ENCODE peak calls at places on chromosome 10, in four cellular contexts. One of them, this sample, is unnamed.

GRCh38 chr10:99426689-99427088 is 3.7 kb downstream of the GOT1 start:
- DNase-seq in uterus: no peak
- DNase-seq in heart left ventricle: no peak
- DNase-seq in lower leg skin: no peak
- DNase-seq in this sample: no peak

GRCh38 chr10:94205370-94205930 is 157.3 kb downstream of the NOC3L start:
- DNase-seq in uterus: no peak
- DNase-seq in lower leg skin: no peak
- DNase-seq in heart left ventricle: no peak
- DNase-seq in this sample: no peak

GRCh38 chr10:74738985-74739567 is 87.3 kb upstream of the KAT6B start:
- DNase-seq in lower leg skin: peak
- DNase-seq in uterus: no peak
- DNase-seq in heart left ventricle: no peak
- DNase-seq in this sample: no peak

GRCh38 chr10:89274928-89275327 is 23.4 kb upstream of the LIPA start:
- DNase-seq in lower leg skin: no peak
- DNase-seq in heart left ventricle: no peak
- DNase-seq in uterus: no peak
- DNase-seq in this sample: no peak

GRCh38 chr10:17214991-17215781 is 12.9 kb upstream of the VIM start:
- DNase-seq in uterus: no peak
- DNase-seq in heart left ventricle: no peak
- DNase-seq in lower leg skin: no peak
- DNase-seq in this sample: no peak

GRCh38 chr10:43284341-43284910 is 17.6 kb upstream of the RASGEF1A start:
- DNase-seq in heart left ventricle: no peak
- DNase-seq in lower leg skin: peak
- DNase-seq in uterus: no peak
- DNase-seq in this sample: no peak

GRCh38 chr10:13529714-13529973 is 830 bp upstream of the BEND7 start:
- DNase-seq in lower leg skin: no peak
- DNase-seq in heart left ventricle: no peak
- DNase-seq in uterus: no peak
- DNase-seq in this sample: no peak

GRCh38 chr10:71802235-71802634 is 28.9 kb upstream of the VSIR start:
- DNase-seq in lower leg skin: no peak
- DNase-seq in uterus: no peak
- DNase-seq in heart left ventricle: no peak
- DNase-seq in this sample: no peak

GRCh38 chr10:121678631-121679174 is 80.5 kb upstream of the FGFR2 start:
- DNase-seq in lower leg skin: no peak
- DNase-seq in uterus: no peak
- DNase-seq in heart left ventricle: no peak
- DNase-seq in this sample: no peak

GRCh38 chr10:132670546-132670945 is 115.4 kb downstream of the NKX6-2 start:
- DNase-seq in uterus: peak
- DNase-seq in heart left ventricle: peak
- DNase-seq in lower leg skin: peak
- DNase-seq in this sample: no peak

GRCh38 chr10:133306941-133307379 is 1.7 kb downstream of the TUBGCP2 start:
- DNase-seq in lower leg skin: no peak
- DNase-seq in heart left ventricle: no peak
- DNase-seq in uterus: no peak
- DNase-seq in this sample: no peak

GRCh38 chr10:13784067-13784466 is 197.3 kb downstream of the PRPF18 start:
- DNase-seq in heart left ventricle: no peak
- DNase-seq in lower leg skin: no peak
- DNase-seq in uterus: no peak
- DNase-seq in this sample: no peak

GRCh38 chr10:118045842-118046490 is 775 bp downstream of the RAB11FIP2 start:
- DNase-seq in uterus: peak
- DNase-seq in lower leg skin: peak
- DNase-seq in heart left ventricle: peak
- DNase-seq in this sample: no peak
- TF ChIP-seq CTCF in uterus: no peak
- TF ChIP-seq CTCF in lower leg skin: no peak
- TF ChIP-seq CTCF in heart left ventricle: no peak
- TF ChIP-seq CTCF in this sample: no peak

GRCh38 chr10:113736576-113736975 is 14.9 kb upstream of the PLEKHS1 start:
- DNase-seq in heart left ventricle: no peak
- DNase-seq in lower leg skin: no peak
- DNase-seq in uterus: no peak
- DNase-seq in this sample: no peak
- H3K4me3 ChIP-seq in heart left ventricle: no peak
- H3K4me3 ChIP-seq in lower leg skin: no peak
- H3K4me3 ChIP-seq in uterus: no peak
- H3K4me3 ChIP-seq in this sample: no peak

DNA sequence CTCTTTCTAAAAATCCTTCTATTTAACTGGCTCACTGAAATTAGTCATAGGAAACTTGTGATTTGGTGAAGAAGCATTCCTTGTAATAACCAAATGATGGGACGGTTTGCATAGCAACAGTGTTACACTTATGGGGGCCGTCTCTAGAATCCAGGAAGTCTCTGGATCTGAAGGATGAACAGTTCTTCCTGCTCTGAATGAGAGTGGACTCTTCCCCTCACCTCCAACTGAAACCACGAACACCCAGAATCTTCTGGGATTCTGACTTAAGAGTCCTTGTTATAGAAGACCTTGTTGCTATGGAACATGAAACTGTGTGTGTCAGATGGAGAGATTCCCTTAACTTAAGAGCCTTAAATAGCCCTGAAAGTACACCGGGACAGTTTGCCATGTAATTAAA is 23.2 kb downstream of the NOLC1 start:
- DNase-seq in lower leg skin: no peak
- DNase-seq in heart left ventricle: no peak
- DNase-seq in uterus: no peak
- DNase-seq in this sample: no peak
- TF ChIP-seq POLR2A in lower leg skin: no peak
- TF ChIP-seq POLR2A in heart left ventricle: no peak
- TF ChIP-seq POLR2A in uterus: no peak
- TF ChIP-seq POLR2A in this sample: no peak

DNA sequence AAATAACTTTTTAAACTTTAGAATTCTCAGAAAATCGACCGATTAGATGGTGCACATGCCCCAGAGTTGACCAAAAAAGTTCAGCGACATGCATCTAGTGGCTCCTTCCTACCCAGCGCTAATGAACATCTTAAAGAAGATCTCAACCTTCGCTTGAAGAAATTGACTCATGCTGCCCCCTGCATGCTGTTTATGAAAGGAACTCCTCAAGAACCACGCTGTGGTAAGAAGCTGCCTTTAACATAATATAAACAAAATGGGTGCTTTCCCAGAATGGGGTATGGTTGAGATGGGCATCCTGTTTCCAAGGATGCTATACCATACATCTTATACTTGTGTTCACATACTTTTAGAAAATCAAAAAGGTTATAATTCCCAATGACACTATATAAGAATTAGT is 24.6 kb downstream of the GLRX3 start:
- DNase-seq in heart left ventricle: no peak
- DNase-seq in uterus: no peak
- DNase-seq in lower leg skin: no peak
- DNase-seq in this sample: no peak
- TF ChIP-seq CTCF in heart left ventricle: no peak
- TF ChIP-seq CTCF in uterus: no peak
- TF ChIP-seq CTCF in lower leg skin: no peak
- TF ChIP-seq CTCF in this sample: no peak